ENCODE peak calls at places on chromosomes 2 and 18, in four cellular contexts. K, D, L and H are unnamed samples.

GRCh38 chr2:241852981-241853631 is 5.6 kb downstream of the PDCD1 start:
- DNase-seq in L (no peak), K (peak; percentile 20), D (no peak), H (peak; percentile 55)

GRCh38 chr2:23828256-23828980 is 98.5 kb downstream of the ATAD2B start:
- DNase-seq in L (no peak), K (no peak), D (no peak), H (no peak)

GRCh38 chr2:205681836-205682238 is 464 bp upstream of the NRP2 start:
- DNase-seq in K (no peak), L (no peak), D (no peak), H (no peak)

GRCh38 chr18:75407468-75408437 is 19.8 kb downstream of the SMIM21 start:
- DNase-seq in K (no peak), D (no peak), L (peak; percentile 38), H (no peak)

GRCh38 chr2:138766464-138766863 is 13.7 kb downstream of the NXPH2 start:
- DNase-seq in L (no peak), K (no peak), D (no peak), H (no peak)

GRCh38 chr18:76443519-76444435 is 51.3 kb downstream of the ZNF516 start:
- DNase-seq in L (no peak), D (peak; percentile 27), K (no peak), H (no peak)

GRCh38 chr2:41934323-41935003 is 113.4 kb upstream of the PKDCC start:
- DNase-seq in K (peak; percentile 52), D (no peak), L (peak; percentile 66), H (no peak)

GRCh38 chr18:79680100-79680879 is 687 bp downstream of the CTDP1 start:
- DNase-seq in L (peak; percentile 52), K (no peak), D (peak; percentile 63), H (no peak)

GRCh38 chr2:36797324-36798070 is 101.0 kb downstream of the VIT start:
- DNase-seq in L (no peak), K (no peak), D (no peak), H (no peak)

GRCh38 chr2:62321890-62322289 is 126.0 kb downstream of the B3GNT2 start:
- DNase-seq in L (no peak), D (no peak), K (no peak), H (no peak)

GRCh38 chr2:233829193-233830110 is 24.9 kb downstream of the HJURP start:
- DNase-seq in D (no peak), L (no peak), K (no peak), H (no peak)

GRCh38 chr2:7844414-7844961 is 837.4 kb upstream of the ID2 start:
- DNase-seq in K (no peak), L (no peak), D (no peak), H (no peak)

GRCh38 chr2:72139871-72140620 is 7.6 kb downstream of the CYP26B1 start:
- DNase-seq in D (no peak), L (no peak), K (peak; percentile 20), H (no peak)

GRCh38 chr2:227388537-227389011 is 825 bp upstream of the SCYGR1 start:
- DNase-seq in D (no peak), K (no peak), L (peak; percentile 98), H (no peak)

GRCh38 chr2:101403745-101404144 is 16.4 kb upstream of the CREG2 start:
- DNase-seq in L (no peak), K (no peak), D (no peak), H (no peak)

GRCh38 chr2:238424313-238424700 is 2.4 kb upstream of the ASB1 start:
- DNase-seq in D (no peak), L (peak; percentile 33), K (no peak), H (no peak)

GRCh38 chr2:233915133-233915532 is 2.0 kb upstream of the TRPM8 start:
- DNase-seq in D (no peak), K (no peak), L (peak; percentile 3), H (no peak)

GRCh38 chr2:111246620-111247061 is 125.9 kb downstream of the BCL2L11 start:
- DNase-seq in K (no peak), D (no peak), L (peak; percentile 21), H (no peak)

GRCh38 chr2:75994759-75995158 is 284.0 kb upstream of the GCFC2 start:
- DNase-seq in K (no peak), D (no peak), L (no peak), H (no peak)
- TF ChIP-seq CTCF in K (no peak), D (no peak), L (no peak), H (no peak)

GRCh38 chr2:86221066-86221684 is 21.9 kb downstream of the MRPL35 start:
- DNase-seq in K (no peak), L (peak; percentile 45), D (no peak), H (no peak)
- H3K27ac ChIP-seq in K (peak overlapping the region; percentile 91), L (no peak overlapping the region), D (peak overlapping the region; percentile 11), H (peak overlapping the region; percentile 93)

GRCh38 chr18:54604211-54604610 is 13.2 kb downstream of the DYNAP start:
- DNase-seq in K (no peak), D (no peak), L (no peak), H (no peak)

GRCh38 chr18:54607213-54607934 is 16.3 kb downstream of the DYNAP start:
- DNase-seq in D (no peak), K (no peak), L (peak; percentile 1), H (no peak)

GRCh38 chr18:54606835-54607212 is 15.8 kb downstream of the DYNAP start:
- DNase-seq in L (no peak), K (no peak), D (peak; percentile 43), H (no peak)

GRCh38 chr18:54611819-54612218 is 20.8 kb downstream of the DYNAP start:
- DNase-seq in L (no peak), D (no peak), K (no peak), H (no peak)

GRCh38 chr18:54608008-54608642 is 17.1 kb downstream of the DYNAP start:
- DNase-seq in L (peak; percentile 1), K (no peak), D (no peak), H (no peak)
- H3K4me3 ChIP-seq in L (no peak overlapping the region), K (no peak overlapping the region), D (peak overlapping the region; percentile 34), H (no peak overlapping the region)

DNA sequence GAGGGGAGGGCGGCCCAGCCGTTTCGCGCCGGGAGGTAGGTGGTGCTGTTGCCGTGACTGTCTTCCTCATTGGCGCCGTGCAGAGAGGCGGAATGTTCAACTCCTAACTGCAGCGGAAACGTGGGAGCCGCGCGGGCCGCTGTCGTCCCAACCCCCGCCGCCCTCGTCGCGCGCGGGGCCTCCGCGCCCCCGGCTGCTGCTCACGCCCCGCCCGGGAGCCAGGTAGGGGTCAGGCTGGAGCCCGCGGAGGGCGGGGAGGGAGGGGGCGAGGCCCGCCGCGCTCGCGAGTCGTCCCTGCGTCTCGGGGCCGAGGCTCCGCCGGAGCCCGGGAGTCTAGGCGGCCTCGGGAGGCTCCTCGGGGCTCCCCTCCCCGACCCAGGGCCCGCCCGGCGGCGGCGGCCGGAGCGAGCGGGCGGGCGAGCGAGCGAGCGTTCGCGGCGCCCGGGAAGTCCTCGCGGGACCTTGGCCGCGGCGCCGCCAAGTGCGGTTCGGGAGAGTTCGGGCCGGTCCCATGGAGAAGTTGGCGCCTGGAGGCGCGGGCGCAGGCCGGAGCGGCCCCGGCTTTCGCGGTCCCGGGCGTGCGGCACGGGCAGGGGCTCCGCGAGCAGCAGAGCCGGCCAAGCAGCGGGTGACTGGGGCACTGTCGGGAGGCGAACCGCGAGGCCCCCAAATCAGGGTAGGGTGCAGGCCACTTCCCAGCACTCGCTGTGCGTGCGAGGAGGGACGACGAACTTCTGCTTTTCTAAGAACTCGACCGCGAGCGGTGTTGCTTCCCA is at the start of gene MAP3K20:
- DNase-seq in D (peak; percentile 83), L (peak; percentile 71), K (peak; percentile 88), H (peak; percentile 42)
- TF ChIP-seq CTCF in D (peak; percentile 45), L (peak; percentile 54), K (peak; percentile 43), H (peak; percentile 30)

GRCh38 chr2:9263388-9263787 is 56.8 kb downstream of the ASAP2 start:
- DNase-seq in D (no peak), K (no peak), L (no peak), H (no peak)
- H3K27ac ChIP-seq in D (peak overlapping the region; percentile 84), K (peak overlapping the region; percentile 83), L (peak overlapping the region; percentile 32), H (peak overlapping the region; percentile 85)

GRCh38 chr2:18425186-18425585 is 135.3 kb downstream of the RDH14 start:
- DNase-seq in L (no peak), K (no peak), D (no peak), H (no peak)
- H3K4me3 ChIP-seq in L (no peak overlapping the region), K (no peak overlapping the region), D (no peak overlapping the region), H (no peak overlapping the region)

DNA sequence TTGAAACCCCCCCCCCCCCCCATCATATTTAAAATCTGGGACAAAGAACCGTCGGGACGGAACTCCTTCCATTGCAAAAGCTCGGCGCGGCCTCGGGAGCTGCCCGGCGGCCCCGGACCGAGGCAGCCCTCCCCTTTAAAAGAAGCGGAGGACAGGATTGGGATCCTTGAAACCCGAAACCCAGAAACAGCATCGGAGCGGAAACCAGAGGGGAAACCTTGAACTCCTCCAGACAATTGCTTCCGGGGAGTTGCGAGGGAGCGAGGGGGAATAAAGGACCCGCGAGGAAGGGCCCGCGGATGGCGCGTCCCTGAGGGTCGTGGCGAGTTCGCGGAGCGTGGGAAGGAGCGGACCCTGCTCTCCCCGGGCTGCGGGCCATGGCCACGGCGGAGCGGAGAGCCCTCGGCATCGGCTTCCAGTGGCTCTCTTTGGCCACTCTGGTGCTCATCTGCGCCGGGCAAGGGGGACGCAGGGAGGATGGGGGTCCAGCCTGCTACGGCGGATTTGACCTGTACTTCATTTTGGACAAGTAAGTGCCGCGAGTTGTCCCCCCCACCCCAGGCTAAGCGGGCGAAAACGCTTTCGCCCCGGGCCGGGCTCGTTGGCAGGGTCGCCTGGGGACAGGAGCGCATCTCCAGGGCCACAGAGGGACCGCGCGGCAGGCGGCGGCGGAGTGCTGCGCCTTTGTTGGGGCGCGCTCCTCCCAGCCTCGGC is at the start of gene ANTXR1:
- DNase-seq in L (peak; percentile 78), K (peak; percentile 43), D (peak; percentile 49), H (no peak)
- TF ChIP-seq CTCF in L (no peak), K (no peak), D (peak; percentile 6), H (no peak)

GRCh38 chr2:130916438-130916705 is 79.7 kb downstream of the ARHGEF4 start:
- DNase-seq in K (no peak), D (no peak), L (no peak), H (no peak)

GRCh38 chr2:130915595-130916437 is 79.1 kb downstream of the ARHGEF4 start:
- DNase-seq in K (no peak), L (no peak), D (no peak), H (no peak)

GRCh38 chr2:130917006-130917688 is 80.4 kb downstream of the ARHGEF4 start:
- DNase-seq in L (no peak), K (no peak), D (no peak), H (no peak)

GRCh38 chr2:130913891-130914290 is 77.2 kb downstream of the ARHGEF4 start:
- DNase-seq in D (no peak), L (no peak), K (no peak), H (no peak)

GRCh38 chr2:130915149-130915548 is 78.4 kb downstream of the ARHGEF4 start:
- DNase-seq in L (no peak), D (no peak), K (no peak), H (no peak)
- H3K27ac ChIP-seq in L (no peak overlapping the region), D (no peak overlapping the region), K (no peak overlapping the region), H (no peak overlapping the region)

GRCh38 chr2:45180033-45180746 is 170.9 kb upstream of the SIX2 start:
- DNase-seq in D (no peak), L (peak; percentile 53), K (no peak), H (no peak)
- H3K4me3 ChIP-seq in D (no peak overlapping the region), L (no peak overlapping the region), K (no peak overlapping the region), H (no peak overlapping the region)